ENCODE peak calls at places on chromosomes 13 and 19, in seven cellular contexts. One of them, this sample, is unnamed.

GRCh38 chr13:59531571-59532091 is 632.1 kb downstream of the DIAPH3 start:
- DNase-seq in IMR-90: peak; percentile 89
- DNase-seq in neural progenitor cell: peak; percentile 30
- DNase-seq in transverse colon: peak; percentile 40
- DNase-seq in endodermal cell: peak; percentile 87
- DNase-seq in uterus: peak; percentile 25
- DNase-seq in adrenal gland: peak; percentile 90
- DNase-seq in this sample: peak; percentile 88

GRCh38 chr13:42873081-42873480 is 91.7 kb downstream of the FAM216B start:
- DNase-seq in IMR-90: peak; percentile 16
- DNase-seq in neural progenitor cell: no peak
- DNase-seq in transverse colon: no peak
- DNase-seq in endodermal cell: no peak
- DNase-seq in uterus: no peak
- DNase-seq in adrenal gland: no peak
- DNase-seq in this sample: no peak

GRCh38 chr13:36242761-36243160 is 28.4 kb upstream of the SOHLH2 start:
- DNase-seq in IMR-90: no peak
- DNase-seq in neural progenitor cell: no peak
- DNase-seq in transverse colon: no peak
- DNase-seq in endodermal cell: no peak
- DNase-seq in uterus: no peak
- DNase-seq in adrenal gland: no peak
- DNase-seq in this sample: no peak

GRCh38 chr13:38914070-38914469 is 76.6 kb downstream of the STOML3 start:
- DNase-seq in IMR-90: no peak
- DNase-seq in neural progenitor cell: no peak
- DNase-seq in transverse colon: no peak
- DNase-seq in endodermal cell: peak; percentile 70
- DNase-seq in uterus: no peak
- DNase-seq in adrenal gland: no peak
- DNase-seq in this sample: no peak

GRCh38 chr13:23323946-23324709 is 109.4 kb downstream of the SACS start:
- DNase-seq in IMR-90: peak; percentile 32
- DNase-seq in neural progenitor cell: peak; percentile 20
- DNase-seq in transverse colon: no peak
- DNase-seq in endodermal cell: peak; percentile 54
- DNase-seq in uterus: no peak
- DNase-seq in adrenal gland: no peak
- DNase-seq in this sample: no peak

GRCh38 chr19:55579766-55580621 is 654 bp downstream of the ZNF579 start:
- DNase-seq in IMR-90: peak; percentile 41
- DNase-seq in neural progenitor cell: peak; percentile 56
- DNase-seq in transverse colon: no peak
- DNase-seq in endodermal cell: peak; percentile 74
- DNase-seq in uterus: peak; percentile 45
- DNase-seq in adrenal gland: no peak
- DNase-seq in this sample: no peak

GRCh38 chr19:50190439-50190891 is 13.0 kb upstream of the MYH14 start:
- DNase-seq in IMR-90: no peak
- DNase-seq in neural progenitor cell: no peak
- DNase-seq in transverse colon: peak; percentile 84
- DNase-seq in endodermal cell: no peak
- DNase-seq in uterus: no peak
- DNase-seq in adrenal gland: no peak
- DNase-seq in this sample: no peak

GRCh38 chr19:30036154-30037129 is 94.4 kb downstream of the URI1 start:
- DNase-seq in IMR-90: peak; percentile 26
- DNase-seq in neural progenitor cell: no peak
- DNase-seq in transverse colon: no peak
- DNase-seq in endodermal cell: no peak
- DNase-seq in uterus: no peak
- DNase-seq in adrenal gland: no peak
- DNase-seq in this sample: no peak

GRCh38 chr19:38483016-38483630 is 49.6 kb downstream of the RYR1 start:
- DNase-seq in IMR-90: no peak
- DNase-seq in neural progenitor cell: no peak
- DNase-seq in transverse colon: no peak
- DNase-seq in endodermal cell: no peak
- DNase-seq in uterus: no peak
- DNase-seq in adrenal gland: no peak
- DNase-seq in this sample: no peak

GRCh38 chr13:65133094-65133493 is 2097.0 kb downstream of the PCDH9 start:
- DNase-seq in IMR-90: no peak
- DNase-seq in neural progenitor cell: peak; percentile 38
- DNase-seq in transverse colon: no peak
- DNase-seq in endodermal cell: peak; percentile 71
- DNase-seq in uterus: no peak
- DNase-seq in adrenal gland: no peak
- DNase-seq in this sample: no peak

GRCh38 chr19:52188822-52189744 is 769 bp upstream of the PPP2R1A start:
- DNase-seq in IMR-90: no peak
- DNase-seq in neural progenitor cell: no peak
- DNase-seq in transverse colon: no peak
- DNase-seq in endodermal cell: no peak
- DNase-seq in uterus: no peak
- DNase-seq in adrenal gland: peak; percentile 88
- DNase-seq in this sample: peak; percentile 93

GRCh38 chr13:96671073-96671472 is 323.2 kb downstream of the OXGR1 start:
- DNase-seq in IMR-90: no peak
- DNase-seq in neural progenitor cell: no peak
- DNase-seq in transverse colon: no peak
- DNase-seq in endodermal cell: no peak
- DNase-seq in uterus: no peak
- DNase-seq in adrenal gland: no peak
- DNase-seq in this sample: no peak

GRCh38 chr19:36972594-36972993 is 56.5 kb downstream of the ZNF568 start:
- DNase-seq in IMR-90: no peak
- DNase-seq in neural progenitor cell: no peak
- DNase-seq in transverse colon: no peak
- DNase-seq in endodermal cell: no peak
- DNase-seq in uterus: peak; percentile 17
- DNase-seq in adrenal gland: no peak
- DNase-seq in this sample: no peak

GRCh38 chr13:47611664-47612288 is 389.3 kb downstream of the SUCLA2 start:
- DNase-seq in IMR-90: peak; percentile 45
- DNase-seq in neural progenitor cell: no peak
- DNase-seq in transverse colon: no peak
- DNase-seq in endodermal cell: no peak
- DNase-seq in uterus: no peak
- DNase-seq in adrenal gland: no peak
- DNase-seq in this sample: no peak

GRCh38 chr13:40981361-40981760 is 37.8 kb downstream of the ELF1 start:
- DNase-seq in IMR-90: no peak
- DNase-seq in neural progenitor cell: no peak
- DNase-seq in transverse colon: no peak
- DNase-seq in endodermal cell: no peak
- DNase-seq in uterus: no peak
- DNase-seq in adrenal gland: no peak
- DNase-seq in this sample: no peak

GRCh38 chr19:8444677-8445487 is at the start of gene HNRNPM:
- DNase-seq in IMR-90: peak; percentile 95
- DNase-seq in neural progenitor cell: peak; percentile 99
- DNase-seq in transverse colon: peak; percentile 100
- DNase-seq in endodermal cell: peak; percentile 99
- DNase-seq in uterus: peak; percentile 100
- DNase-seq in adrenal gland: peak; percentile 99
- DNase-seq in this sample: peak; percentile 100

GRCh38 chr13:50592412-50593145 is 250.9 kb downstream of the DLEU7 start:
- DNase-seq in IMR-90: peak; percentile 87
- DNase-seq in neural progenitor cell: no peak
- DNase-seq in transverse colon: no peak
- DNase-seq in endodermal cell: no peak
- DNase-seq in uterus: no peak
- DNase-seq in adrenal gland: no peak
- DNase-seq in this sample: no peak

GRCh38 chr13:23672616-23673015 is 102.4 kb downstream of the TNFRSF19 start:
- DNase-seq in IMR-90: peak; percentile 69
- DNase-seq in neural progenitor cell: no peak
- DNase-seq in transverse colon: no peak
- DNase-seq in endodermal cell: no peak
- DNase-seq in uterus: no peak
- DNase-seq in adrenal gland: no peak
- DNase-seq in this sample: no peak

GRCh38 chr19:57773488-57773887 is 4.0 kb downstream of the ZNF586 start:
- DNase-seq in IMR-90: no peak
- DNase-seq in neural progenitor cell: no peak
- DNase-seq in transverse colon: no peak
- DNase-seq in endodermal cell: no peak
- DNase-seq in uterus: no peak
- DNase-seq in adrenal gland: no peak
- DNase-seq in this sample: no peak

GRCh38 chr19:57779220-57779845 is 9.9 kb downstream of the ZNF586 start:
- DNase-seq in IMR-90: no peak
- DNase-seq in neural progenitor cell: no peak
- DNase-seq in transverse colon: no peak
- DNase-seq in endodermal cell: no peak
- DNase-seq in uterus: no peak
- DNase-seq in adrenal gland: no peak
- DNase-seq in this sample: no peak

GRCh38 chr19:57776764-57777296 is 7.4 kb downstream of the ZNF586 start:
- DNase-seq in IMR-90: no peak
- DNase-seq in neural progenitor cell: no peak
- DNase-seq in transverse colon: no peak
- DNase-seq in endodermal cell: no peak
- DNase-seq in uterus: no peak
- DNase-seq in adrenal gland: no peak
- DNase-seq in this sample: no peak

DNA sequence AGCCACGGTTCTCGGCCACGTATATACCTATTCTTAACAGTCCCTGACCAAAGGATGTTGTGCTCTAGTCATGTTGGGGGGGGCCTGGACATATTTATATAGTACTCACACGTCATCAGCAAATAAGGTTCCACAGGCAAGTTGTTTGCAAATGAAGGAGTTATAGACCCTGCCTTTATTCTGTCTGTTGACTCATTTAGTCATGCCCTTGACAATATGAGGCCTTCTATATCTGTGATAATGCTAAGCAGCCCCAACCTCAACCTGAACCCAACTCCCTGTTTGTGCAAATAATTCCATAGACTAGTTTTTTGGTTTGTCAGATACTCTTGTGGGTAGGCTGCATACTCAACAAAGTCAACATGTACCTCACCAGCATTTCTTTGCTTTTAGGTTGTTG is 8.9 kb downstream of the ZNF586 start:
- DNase-seq in IMR-90: no peak
- DNase-seq in neural progenitor cell: no peak
- DNase-seq in transverse colon: no peak
- DNase-seq in endodermal cell: no peak
- DNase-seq in uterus: no peak
- DNase-seq in adrenal gland: no peak
- DNase-seq in this sample: no peak
- H3K9me3 ChIP-seq in IMR-90: peaks cover 56% of the 10 kb centered on the region
- H3K9me3 ChIP-seq in neural progenitor cell: no peaks in the 10 kb centered on the region
- H3K9me3 ChIP-seq in transverse colon: peaks cover 56% of the 10 kb centered on the region
- H3K9me3 ChIP-seq in endodermal cell: peaks cover 14% of the 10 kb centered on the region
- H3K9me3 ChIP-seq in uterus: no peaks in the 10 kb centered on the region
- H3K9me3 ChIP-seq in adrenal gland: no peaks in the 10 kb centered on the region
- H3K9me3 ChIP-seq in this sample: peaks cover 37% of the 10 kb centered on the region

DNA sequence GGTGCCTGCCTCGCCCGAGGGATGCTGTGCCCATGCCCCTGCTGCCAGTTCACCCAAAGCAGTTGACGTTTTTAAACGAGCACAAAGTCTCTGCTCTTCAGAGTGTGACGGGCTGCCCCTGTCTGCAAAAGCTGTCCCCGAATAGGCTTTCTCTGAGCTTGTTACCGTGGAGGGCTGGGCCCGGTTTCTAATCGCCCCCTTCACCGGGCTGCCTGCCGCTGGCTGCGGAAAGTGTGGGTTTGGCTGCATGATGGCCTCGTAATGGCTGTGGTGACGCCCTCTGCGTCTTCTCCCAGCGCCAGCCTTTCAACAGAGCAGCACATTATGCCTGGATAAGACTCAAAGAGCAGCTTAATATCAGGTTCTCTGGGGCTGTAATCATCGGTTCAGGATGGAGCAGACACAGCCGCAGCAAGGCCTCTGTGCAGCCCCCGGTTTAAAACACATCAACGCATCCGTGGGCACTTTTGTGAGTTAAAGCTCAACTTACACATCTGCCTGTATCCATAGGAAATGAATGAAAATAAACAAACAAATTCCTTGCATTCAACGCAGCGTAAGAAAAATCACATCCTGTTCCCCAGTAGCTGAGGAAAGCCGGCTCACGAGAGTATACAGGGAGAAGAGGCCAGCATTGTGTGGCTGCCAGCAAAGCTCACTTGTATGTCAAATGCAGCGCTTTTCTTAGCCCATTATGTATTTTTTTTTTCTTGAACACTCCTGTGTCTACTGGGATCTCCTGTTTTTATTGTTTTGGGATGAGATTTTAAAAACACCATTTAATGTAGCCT is 166.4 kb upstream of the SOX1 start:
- DNase-seq in IMR-90: no peak
- DNase-seq in neural progenitor cell: no peak
- DNase-seq in transverse colon: no peak
- DNase-seq in endodermal cell: peak; percentile 48
- DNase-seq in uterus: no peak
- DNase-seq in adrenal gland: no peak
- DNase-seq in this sample: peak; percentile 48
- H3K9me3 ChIP-seq in IMR-90: peaks cover 70% of the 10 kb centered on the region
- H3K9me3 ChIP-seq in neural progenitor cell: no peaks in the 10 kb centered on the region
- H3K9me3 ChIP-seq in transverse colon: no peaks in the 10 kb centered on the region
- H3K9me3 ChIP-seq in endodermal cell: no peaks in the 10 kb centered on the region
- H3K9me3 ChIP-seq in uterus: no peaks in the 10 kb centered on the region
- H3K9me3 ChIP-seq in adrenal gland: no peaks in the 10 kb centered on the region
- H3K9me3 ChIP-seq in this sample: no peaks in the 10 kb centered on the region

DNA sequence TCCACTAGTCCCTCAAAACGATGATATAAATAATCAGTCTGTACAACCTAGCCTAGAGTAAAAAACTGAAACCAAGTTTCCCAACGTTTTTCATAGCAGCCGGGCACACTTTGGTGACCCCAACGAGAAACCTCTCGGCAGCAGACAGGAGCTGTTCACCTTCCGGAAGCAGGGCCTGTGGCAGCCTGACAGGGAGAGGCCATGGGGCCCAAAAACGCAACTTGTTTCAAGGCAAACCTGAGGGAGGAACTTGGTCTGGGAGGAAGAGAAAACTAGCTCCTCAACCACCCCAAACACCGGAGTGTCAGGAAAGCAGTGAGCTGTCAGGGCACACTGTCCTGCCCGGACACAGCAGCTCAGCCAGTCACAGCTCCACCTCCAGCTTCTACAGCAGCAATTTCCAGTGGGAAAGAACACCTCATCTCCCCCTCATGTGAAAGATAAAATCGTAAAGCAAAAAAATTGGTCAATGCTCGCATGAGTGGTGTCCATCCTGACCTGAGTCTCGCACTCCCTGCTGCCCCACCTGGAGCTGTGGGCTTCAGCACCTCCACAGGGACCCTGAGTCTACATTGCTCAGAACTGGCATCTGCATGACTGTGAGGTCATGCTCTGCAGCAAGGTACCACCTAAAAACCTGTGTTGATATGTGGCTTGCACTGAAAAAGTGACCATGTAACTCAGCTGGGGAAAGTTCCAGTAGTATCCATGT is 40.6 kb upstream of the LATS2 start:
- DNase-seq in IMR-90: no peak
- DNase-seq in neural progenitor cell: no peak
- DNase-seq in transverse colon: no peak
- DNase-seq in endodermal cell: no peak
- DNase-seq in uterus: no peak
- DNase-seq in adrenal gland: no peak
- DNase-seq in this sample: peak; percentile 12
- H3K9me3 ChIP-seq in IMR-90: no peaks in the 10 kb centered on the region
- H3K9me3 ChIP-seq in neural progenitor cell: no peaks in the 10 kb centered on the region
- H3K9me3 ChIP-seq in transverse colon: no peaks in the 10 kb centered on the region
- H3K9me3 ChIP-seq in endodermal cell: no peaks in the 10 kb centered on the region
- H3K9me3 ChIP-seq in uterus: no peaks in the 10 kb centered on the region
- H3K9me3 ChIP-seq in adrenal gland: no peaks in the 10 kb centered on the region
- H3K9me3 ChIP-seq in this sample: no peaks in the 10 kb centered on the region

GRCh38 chr19:44284968-44285367 is 19.9 kb downstream of the ZNF235 start:
- DNase-seq in IMR-90: no peak
- DNase-seq in neural progenitor cell: no peak
- DNase-seq in transverse colon: no peak
- DNase-seq in endodermal cell: no peak
- DNase-seq in uterus: no peak
- DNase-seq in adrenal gland: no peak
- DNase-seq in this sample: no peak
- H3K9me3 ChIP-seq in IMR-90: peaks cover 17% of the 10 kb centered on the region
- H3K9me3 ChIP-seq in neural progenitor cell: peaks cover 8% of the 10 kb centered on the region
- H3K9me3 ChIP-seq in transverse colon: peaks cover 46% of the 10 kb centered on the region
- H3K9me3 ChIP-seq in endodermal cell: peaks cover 30% of the 10 kb centered on the region
- H3K9me3 ChIP-seq in uterus: no peaks in the 10 kb centered on the region
- H3K9me3 ChIP-seq in adrenal gland: no peaks in the 10 kb centered on the region
- H3K9me3 ChIP-seq in this sample: peaks cover 5% of the 10 kb centered on the region

This sample was measured in sigmoid colon.